ENCODE peak calls at places on chromosomes 11 and 22, in four cellular contexts. One of them, this sample, is unnamed.

GRCh38 chr11:60912223-60912850 is 1.6 kb upstream of the TMEM109 start:
- DNase-seq in tibial nerve: no peak
- DNase-seq in Peyer's patch: no peak
- DNase-seq in mucosa of descending colon: no peak
- DNase-seq in this sample: peak

GRCh38 chr11:127651175-127651887 is 650.8 kb upstream of the KIRREL3 start:
- DNase-seq in Peyer's patch: no peak
- DNase-seq in tibial nerve: no peak
- DNase-seq in mucosa of descending colon: no peak
- DNase-seq in this sample: no peak

GRCh38 chr11:63769044-63769718 is 606 bp upstream of the ZFTA start:
- DNase-seq in Peyer's patch: peak
- DNase-seq in mucosa of descending colon: peak
- DNase-seq in tibial nerve: no peak
- DNase-seq in this sample: no peak

GRCh38 chr22:28123989-28124766 is 205.1 kb upstream of the PITPNB start:
- DNase-seq in mucosa of descending colon: no peak
- DNase-seq in Peyer's patch: no peak
- DNase-seq in tibial nerve: no peak
- DNase-seq in this sample: no peak

GRCh38 chr11:15697437-15698236 is 582.9 kb downstream of the INSC start:
- DNase-seq in tibial nerve: no peak
- DNase-seq in Peyer's patch: no peak
- DNase-seq in mucosa of descending colon: no peak
- DNase-seq in this sample: no peak

GRCh38 chr11:75239551-75240290 is 853 bp upstream of the TPBGL start:
- DNase-seq in Peyer's patch: no peak
- DNase-seq in tibial nerve: no peak
- DNase-seq in mucosa of descending colon: no peak
- DNase-seq in this sample: no peak

GRCh38 chr11:120344302-120345004 is 8.2 kb downstream of the ARHGEF12 start:
- DNase-seq in tibial nerve: no peak
- DNase-seq in mucosa of descending colon: peak
- DNase-seq in Peyer's patch: no peak
- DNase-seq in this sample: no peak

GRCh38 chr11:45658292-45658991 is 7.0 kb downstream of the CHST1 start:
- DNase-seq in Peyer's patch: no peak
- DNase-seq in tibial nerve: no peak
- DNase-seq in mucosa of descending colon: peak
- DNase-seq in this sample: no peak

GRCh38 chr11:61880050-61880449 is 11.3 kb downstream of the FADS3 start:
- DNase-seq in tibial nerve: no peak
- DNase-seq in mucosa of descending colon: no peak
- DNase-seq in Peyer's patch: no peak
- DNase-seq in this sample: no peak

GRCh38 chr11:69974528-69974927 is 103.6 kb upstream of the ANO1 start:
- DNase-seq in Peyer's patch: peak
- DNase-seq in mucosa of descending colon: peak
- DNase-seq in tibial nerve: no peak
- DNase-seq in this sample: no peak

GRCh38 chr22:25382762-25383161 is 163.3 kb downstream of the CRYBB2 start:
- DNase-seq in mucosa of descending colon: no peak
- DNase-seq in Peyer's patch: no peak
- DNase-seq in tibial nerve: no peak
- DNase-seq in this sample: no peak

GRCh38 chr11:130599073-130599654 is 150.7 kb downstream of the ADAMTS15 start:
- DNase-seq in tibial nerve: peak
- DNase-seq in Peyer's patch: no peak
- DNase-seq in mucosa of descending colon: no peak
- DNase-seq in this sample: no peak

GRCh38 chr22:24432059-24432853 is 4.9 kb downstream of the ADORA2A start:
- DNase-seq in Peyer's patch: peak
- DNase-seq in tibial nerve: no peak
- DNase-seq in mucosa of descending colon: peak
- DNase-seq in this sample: no peak

GRCh38 chr11:83694191-83694905 is 408.2 kb upstream of the CCDC90B start:
- DNase-seq in tibial nerve: no peak
- DNase-seq in Peyer's patch: no peak
- DNase-seq in mucosa of descending colon: no peak
- DNase-seq in this sample: no peak

GRCh38 chr22:50303848-50304527 is 3.5 kb downstream of the PLXNB2 start:
- DNase-seq in tibial nerve: no peak
- DNase-seq in mucosa of descending colon: peak
- DNase-seq in Peyer's patch: peak
- DNase-seq in this sample: no peak

GRCh38 chr11:45083544-45084087 is 62.8 kb upstream of the PRDM11 start:
- DNase-seq in Peyer's patch: no peak
- DNase-seq in tibial nerve: no peak
- DNase-seq in mucosa of descending colon: peak
- DNase-seq in this sample: no peak

GRCh38 chr22:45335021-45335818 is 25.5 kb downstream of the FAM118A start:
- DNase-seq in tibial nerve: no peak
- DNase-seq in mucosa of descending colon: no peak
- DNase-seq in Peyer's patch: no peak
- DNase-seq in this sample: no peak

GRCh38 chr11:113540416-113541330 is 65.5 kb upstream of the DRD2 start:
- DNase-seq in mucosa of descending colon: no peak
- DNase-seq in Peyer's patch: no peak
- DNase-seq in tibial nerve: no peak
- DNase-seq in this sample: no peak

GRCh38 chr11:69387409-69387885 is 93.5 kb downstream of the MYEOV start:
- DNase-seq in mucosa of descending colon: no peak
- DNase-seq in Peyer's patch: no peak
- DNase-seq in tibial nerve: no peak
- DNase-seq in this sample: no peak

DNA sequence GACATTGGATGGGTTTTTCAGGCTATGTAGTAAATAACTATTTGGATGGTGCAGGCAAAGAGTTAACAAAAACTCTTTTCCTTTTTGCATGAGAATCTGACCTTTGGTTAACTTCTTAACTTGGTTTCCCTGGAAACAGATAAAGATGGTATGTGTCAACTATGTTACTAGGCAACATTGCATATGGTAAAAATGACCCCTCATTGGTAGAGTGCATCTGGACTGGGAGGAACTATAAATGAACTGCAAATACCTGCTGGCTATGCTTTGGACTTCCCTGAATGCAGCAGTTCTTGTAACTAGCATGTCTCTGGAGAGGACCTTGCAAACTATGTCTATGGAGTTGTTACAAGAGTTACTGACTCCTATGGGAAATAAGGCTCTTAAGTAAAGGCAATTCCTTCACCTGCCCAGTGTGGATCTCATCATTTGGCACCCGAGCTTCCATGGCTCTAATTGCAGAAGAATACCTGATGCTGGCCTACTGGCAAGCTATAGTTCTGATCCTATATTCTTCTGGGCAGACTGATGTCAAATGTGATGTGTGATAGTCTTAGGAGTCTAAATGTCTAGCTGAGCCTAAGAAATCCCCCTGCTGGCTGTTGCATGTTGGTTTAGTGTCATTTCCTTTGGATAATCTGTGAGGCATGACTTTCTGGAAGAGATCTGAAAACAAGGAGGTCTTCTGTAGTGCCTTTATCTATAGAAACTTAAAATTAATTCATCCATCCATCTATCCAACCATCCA is 126.7 kb upstream of the MTMR2 start:
- DNase-seq in mucosa of descending colon: no peak
- DNase-seq in tibial nerve: no peak
- DNase-seq in Peyer's patch: no peak
- DNase-seq in this sample: no peak
- TF ChIP-seq CTCF in mucosa of descending colon: no peak
- TF ChIP-seq CTCF in tibial nerve: no peak
- TF ChIP-seq CTCF in Peyer's patch: no peak
- TF ChIP-seq CTCF in this sample: no peak

GRCh38 chr11:48109046-48109666 is 107.5 kb upstream of the OR4B1 start:
- DNase-seq in mucosa of descending colon: no peak
- DNase-seq in tibial nerve: no peak
- DNase-seq in Peyer's patch: no peak
- DNase-seq in this sample: no peak
- TF ChIP-seq CTCF in mucosa of descending colon: no peak
- TF ChIP-seq CTCF in tibial nerve: peak
- TF ChIP-seq CTCF in Peyer's patch: no peak
- TF ChIP-seq CTCF in this sample: no peak

DNA sequence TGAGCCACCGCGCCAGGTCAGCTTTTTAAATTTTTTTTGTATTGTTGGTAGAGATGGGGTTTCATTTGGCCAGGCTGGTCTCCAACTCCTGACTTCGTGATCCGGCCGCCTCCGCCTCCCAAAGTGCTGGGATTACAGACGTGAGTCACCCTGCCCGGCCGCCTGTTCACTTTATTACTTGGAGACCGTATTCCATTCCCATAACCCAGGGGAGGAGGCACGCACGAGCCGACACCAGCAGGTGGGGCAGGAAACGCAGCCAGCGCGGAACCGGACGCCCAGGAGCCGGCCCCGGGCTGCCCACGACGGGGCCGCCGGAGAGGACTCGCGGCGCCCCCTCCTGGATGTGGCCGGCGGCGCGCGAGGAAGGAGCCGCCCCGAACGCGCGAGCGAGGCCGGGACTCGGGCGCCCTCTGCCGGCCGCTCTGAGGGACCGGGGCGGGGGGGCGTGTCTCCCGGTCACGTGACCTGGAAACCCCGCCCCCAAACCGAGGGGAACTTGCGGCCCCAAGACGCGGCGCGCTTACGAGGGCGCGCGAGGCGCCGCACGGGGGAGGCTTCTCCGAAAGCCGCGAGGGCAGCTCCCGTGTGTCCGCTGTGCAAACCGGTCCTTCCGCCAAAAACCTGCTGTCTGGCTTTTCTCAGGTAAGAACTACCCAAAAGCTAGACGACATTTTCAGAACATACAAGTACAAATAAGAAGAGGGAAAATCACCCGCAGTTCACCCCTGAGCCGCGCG is 11.6 kb upstream of the RNH1 start:
- DNase-seq in mucosa of descending colon: peak
- DNase-seq in tibial nerve: peak
- DNase-seq in Peyer's patch: peak
- DNase-seq in this sample: peak
- TF ChIP-seq CTCF in mucosa of descending colon: peak
- TF ChIP-seq CTCF in tibial nerve: peak
- TF ChIP-seq CTCF in Peyer's patch: peak
- TF ChIP-seq CTCF in this sample: peak

GRCh38 chr11:10805741-10806140 is 3.0 kb downstream of the EIF4G2 start:
- DNase-seq in mucosa of descending colon: no peak
- DNase-seq in Peyer's patch: no peak
- DNase-seq in tibial nerve: no peak
- DNase-seq in this sample: no peak

GRCh38 chr11:10806206-10806605 is 2.5 kb downstream of the EIF4G2 start:
- DNase-seq in tibial nerve: no peak
- DNase-seq in Peyer's patch: no peak
- DNase-seq in mucosa of descending colon: no peak
- DNase-seq in this sample: no peak

GRCh38 chr11:10809373-10810199 is 860 bp upstream of the EIF4G2 start:
- DNase-seq in tibial nerve: peak
- DNase-seq in Peyer's patch: no peak
- DNase-seq in mucosa of descending colon: peak
- DNase-seq in this sample: no peak

GRCh38 chr11:10807629-10808552 is 835 bp downstream of the EIF4G2 start:
- DNase-seq in tibial nerve: peak
- DNase-seq in mucosa of descending colon: peak
- DNase-seq in Peyer's patch: peak
- DNase-seq in this sample: peak

DNA sequence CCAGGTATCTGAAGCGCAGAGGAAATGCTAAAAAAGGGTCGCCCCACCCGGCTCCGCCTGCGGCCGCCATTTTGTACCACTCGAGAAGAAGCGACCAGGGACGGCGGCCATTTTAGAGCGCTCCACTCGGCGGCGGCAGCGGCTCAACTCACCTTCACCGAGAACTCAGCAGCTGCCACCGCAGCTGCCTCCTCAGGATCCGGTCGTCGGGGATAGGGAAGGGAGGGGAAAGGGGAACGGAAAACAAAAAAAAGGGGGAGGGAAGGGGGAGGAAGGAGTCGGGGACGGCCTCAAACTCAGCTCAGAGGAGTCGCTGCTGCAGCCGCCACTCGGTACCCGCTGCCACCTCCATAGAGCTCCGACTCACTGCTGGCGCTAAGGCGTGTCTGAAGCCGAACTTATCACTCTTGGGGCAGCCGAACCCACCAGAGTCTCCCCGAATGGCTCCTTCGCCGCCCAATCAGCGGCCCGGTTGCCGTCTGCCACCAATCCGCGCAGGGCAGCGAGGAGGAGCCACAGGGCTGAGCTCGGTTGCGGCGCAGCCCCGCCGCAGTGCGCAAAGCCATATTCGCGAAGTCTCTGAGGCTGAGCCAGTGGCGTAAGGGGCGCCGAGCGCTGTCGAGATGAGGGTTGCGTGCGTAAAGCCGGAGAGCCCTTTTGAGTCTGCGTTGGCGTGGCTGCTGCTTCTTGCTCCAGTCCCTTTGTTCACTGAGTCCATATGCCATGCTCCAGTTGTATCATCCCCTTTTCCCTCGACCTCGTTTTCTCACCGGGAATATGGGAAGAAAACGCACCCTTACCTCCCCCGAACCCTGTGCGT is at the start of gene EIF4G2:
- DNase-seq in mucosa of descending colon: peak
- DNase-seq in tibial nerve: peak
- DNase-seq in Peyer's patch: peak
- DNase-seq in this sample: peak
- TF ChIP-seq CTCF in mucosa of descending colon: peak
- TF ChIP-seq CTCF in tibial nerve: peak
- TF ChIP-seq CTCF in Peyer's patch: no peak
- TF ChIP-seq CTCF in this sample: no peak

GRCh38 chr11:77400775-77401469 is 73.0 kb downstream of the PAK1 start:
- DNase-seq in tibial nerve: no peak
- DNase-seq in Peyer's patch: no peak
- DNase-seq in mucosa of descending colon: no peak
- DNase-seq in this sample: no peak
- TF ChIP-seq CTCF in tibial nerve: no peak
- TF ChIP-seq CTCF in Peyer's patch: no peak
- TF ChIP-seq CTCF in mucosa of descending colon: no peak
- TF ChIP-seq CTCF in this sample: no peak

GRCh38 chr22:41092023-41092817 is at the start of gene EP300:
- DNase-seq in Peyer's patch: peak
- DNase-seq in mucosa of descending colon: peak
- DNase-seq in tibial nerve: peak
- DNase-seq in this sample: peak
- TF ChIP-seq CTCF in Peyer's patch: no peak
- TF ChIP-seq CTCF in mucosa of descending colon: no peak
- TF ChIP-seq CTCF in tibial nerve: peak
- TF ChIP-seq CTCF in this sample: peak

DNA sequence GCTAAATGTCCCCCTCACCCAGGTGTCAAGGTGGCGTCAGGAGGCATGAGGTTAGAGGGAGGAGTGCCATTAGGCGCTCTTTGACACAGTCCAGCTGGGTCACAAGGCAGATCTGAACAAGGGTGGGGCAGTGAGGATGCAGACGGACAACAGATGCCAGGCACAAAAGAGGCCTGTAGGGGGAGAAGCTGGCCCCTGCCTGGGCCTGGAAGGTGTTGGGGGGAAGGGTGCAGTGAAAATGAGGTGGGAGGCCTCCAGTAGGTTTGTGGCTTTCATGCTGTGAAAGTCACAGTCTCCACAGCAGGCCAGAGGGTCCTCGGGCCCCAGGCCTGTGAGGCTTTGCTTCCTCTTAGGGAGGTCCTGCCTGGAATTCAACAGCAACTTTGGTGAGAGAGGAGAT is 85.0 kb upstream of the PLET1 start:
- DNase-seq in mucosa of descending colon: peak
- DNase-seq in Peyer's patch: no peak
- DNase-seq in tibial nerve: no peak
- DNase-seq in this sample: no peak
- TF ChIP-seq CTCF in mucosa of descending colon: no peak
- TF ChIP-seq CTCF in Peyer's patch: no peak
- TF ChIP-seq CTCF in tibial nerve: no peak
- TF ChIP-seq CTCF in this sample: no peak

GRCh38 chr11:18927550-18928322 is 11.5 kb downstream of the MRGPRX1 start:
- DNase-seq in mucosa of descending colon: no peak
- DNase-seq in tibial nerve: no peak
- DNase-seq in Peyer's patch: no peak
- DNase-seq in this sample: no peak
- TF ChIP-seq CTCF in mucosa of descending colon: no peak
- TF ChIP-seq CTCF in tibial nerve: no peak
- TF ChIP-seq CTCF in Peyer's patch: no peak
- TF ChIP-seq CTCF in this sample: no peak

This sample was measured in natural killer cell.